ENCODE peak calls at places on chromosomes 7 and 10, in eight cellular contexts. K, S, Z, H, G, E, R and W are unnamed samples.

GRCh38 chr7:129862672-129863071 is 90.1 kb downstream of the UBE2H start:
- DNase-seq in K (no peak), S (no peak), Z (no peak), H (no peak), G (no peak), E (no peak), R (no peak), W (peak; percentile 24)

GRCh38 chr10:70458329-70459060 is 17.0 kb upstream of the NODAL start:
- DNase-seq in K (no peak), S (no peak), Z (peak; percentile 68), H (peak; percentile 78), G (peak; percentile 91), E (peak; percentile 90), R (peak; percentile 71), W (peak; percentile 56)

GRCh38 chr10:48242160-48242904 is 32.2 kb downstream of the FRMPD2 start:
- DNase-seq in K (no peak), S (no peak), Z (no peak), H (no peak), G (no peak), E (no peak), R (no peak), W (no peak)

GRCh38 chr7:80879849-80880248 is 39.0 kb downstream of the SEMA3C start:
- DNase-seq in K (no peak), S (no peak), Z (no peak), H (no peak), G (no peak), E (no peak), R (no peak), W (no peak)

GRCh38 chr7:139947021-139947420 is 115.7 kb downstream of the PARP12 start:
- DNase-seq in K (no peak), S (no peak), Z (no peak), H (no peak), G (no peak), E (no peak), R (no peak), W (no peak)

GRCh38 chr10:86944471-86944870 is 12.9 kb downstream of the MMRN2 start:
- DNase-seq in K (no peak), S (no peak), Z (no peak), H (no peak), G (no peak), E (no peak), R (no peak), W (no peak)

GRCh38 chr10:90707657-90708056 is 150.2 kb downstream of the HTR7 start:
- DNase-seq in K (no peak), S (no peak), Z (no peak), H (no peak), G (no peak), E (no peak), R (no peak), W (no peak)

GRCh38 chr10:130747359-130747758 is 564.2 kb downstream of the TCERG1L start:
- DNase-seq in K (no peak), S (no peak), Z (peak; percentile 7), H (no peak), G (peak; percentile 32), E (no peak), R (no peak), W (no peak)

GRCh38 chr10:19629559-19629958 is 186.7 kb upstream of the PLXDC2 start:
- DNase-seq in K (no peak), S (no peak), Z (no peak), H (peak; percentile 73), G (peak; percentile 75), E (peak; percentile 66), R (peak; percentile 72), W (peak; percentile 31)

GRCh38 chr7:157907091-157907490 is 570.3 kb downstream of the DNAJB6 start:
- DNase-seq in K (no peak), S (no peak), Z (peak; percentile 30), H (no peak), G (no peak), E (peak; percentile 77), R (no peak), W (no peak)

GRCh38 chr7:158431941-158432347 is 155.7 kb downstream of the PTPRN2 start:
- DNase-seq in K (no peak), S (no peak), Z (peak; percentile 66), H (peak; percentile 66), G (peak; percentile 68), E (no peak), R (peak; percentile 41), W (peak; percentile 30)

GRCh38 chr7:47557317-47557985 is 24.5 kb downstream of the TNS3 start:
- DNase-seq in K (no peak), S (no peak), Z (no peak), H (no peak), G (peak; percentile 49), E (no peak), R (no peak), W (no peak)

GRCh38 chr10:97676770-97677581 is 10.1 kb downstream of the AVPI1 start:
- DNase-seq in K (peak; percentile 35), S (no peak), Z (peak; percentile 58), H (no peak), G (no peak), E (no peak), R (no peak), W (no peak)

GRCh38 chr7:128236924-128237586 is 4.0 kb upstream of the LEP start:
- DNase-seq in K (peak; percentile 3), S (no peak), Z (no peak), H (no peak), G (no peak), E (no peak), R (no peak), W (no peak)

GRCh38 chr10:124098575-124098974 is 5.2 kb upstream of the CHST15 start:
- DNase-seq in K (no peak), S (no peak), Z (no peak), H (peak; percentile 40), G (no peak), E (peak; percentile 50), R (no peak), W (no peak)

GRCh38 chr10:80581469-80581835 is 43.8 kb downstream of the SH2D4B start:
- DNase-seq in K (no peak), S (no peak), Z (no peak), H (no peak), G (no peak), E (no peak), R (no peak), W (no peak)

GRCh38 chr7:29113384-29114102 is 32.8 kb downstream of the CPVL start:
- DNase-seq in K (no peak), S (no peak), Z (no peak), H (no peak), G (no peak), E (no peak), R (no peak), W (no peak)

GRCh38 chr7:2893411-2893861 is 49.3 kb upstream of the GNA12 start:
- DNase-seq in K (no peak), S (no peak), Z (no peak), H (no peak), G (no peak), E (no peak), R (no peak), W (no peak)

GRCh38 chr10:75070478-75071163 is 40.8 kb upstream of the SAMD8 start:
- DNase-seq in K (no peak), S (no peak), Z (no peak), H (no peak), G (no peak), E (no peak), R (peak; percentile 59), W (no peak)

GRCh38 chr10:110840923-110841428 is 30.8 kb upstream of the PDCD4 start:
- DNase-seq in K (no peak), S (no peak), Z (no peak), H (no peak), G (peak; percentile 28), E (no peak), R (no peak), W (no peak)
- H3K27ac ChIP-seq in K (no peak overlapping the region), S (peak overlapping the region; percentile 42), Z (peak overlapping the region; percentile 74), H (no peak overlapping the region), G (no peak overlapping the region), E (no peak overlapping the region), R (peak overlapping the region; percentile 75), W (no peak overlapping the region)

DNA sequence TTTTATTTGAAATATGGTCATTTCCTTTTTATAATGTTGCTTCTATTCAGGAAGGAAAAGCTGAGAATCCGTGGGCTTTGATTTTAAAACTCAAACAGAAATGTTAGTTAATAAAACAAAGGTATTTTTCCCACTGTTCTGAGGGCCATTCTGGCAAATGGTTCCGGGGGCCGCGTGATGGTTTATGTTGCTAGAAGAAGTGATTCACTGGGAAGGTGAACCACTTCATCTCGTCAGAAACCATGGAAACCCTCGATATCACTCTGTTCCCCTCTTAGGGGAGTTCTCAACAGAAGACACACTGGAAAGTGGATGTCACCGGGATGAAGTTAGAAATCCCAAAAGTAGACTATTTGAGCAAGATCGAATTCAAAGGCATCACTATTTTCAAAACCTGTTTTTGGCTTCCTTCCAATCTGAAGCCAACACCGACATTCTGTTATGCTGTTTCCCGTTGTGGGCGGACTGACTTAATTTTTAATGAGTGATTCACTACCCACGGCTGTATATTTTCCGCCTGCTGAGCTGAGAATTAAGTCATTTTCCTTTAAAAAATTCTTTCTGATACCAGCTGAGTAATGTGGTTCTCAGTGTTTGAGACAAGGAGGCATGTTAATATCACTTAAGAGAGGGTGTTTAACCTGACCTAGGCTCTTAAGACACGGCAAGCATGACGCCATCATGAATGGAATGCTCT is 84.1 kb downstream of the PTPRE start:
- DNase-seq in K (no peak), S (no peak), Z (no peak), H (no peak), G (no peak), E (no peak), R (no peak), W (no peak)
- H3K4me3 ChIP-seq in K (no peak overlapping the region), S (no peak overlapping the region), Z (no peak overlapping the region), H (no peak overlapping the region), G (no peak overlapping the region), E (no peak overlapping the region), R (peak overlapping the region; percentile 0), W (peak overlapping the region; percentile 24)

GRCh38 chr10:87976101-87976743 is 112.8 kb downstream of the PTEN start:
- DNase-seq in K (no peak), S (no peak), Z (no peak), H (no peak), G (no peak), E (no peak), R (no peak), W (no peak)

GRCh38 chr10:87978166-87978565 is 114.7 kb downstream of the PTEN start:
- DNase-seq in K (no peak), S (no peak), Z (no peak), H (no peak), G (no peak), E (no peak), R (no peak), W (no peak)

GRCh38 chr10:87973635-87974034 is 110.2 kb downstream of the PTEN start:
- DNase-seq in K (no peak), S (no peak), Z (no peak), H (no peak), G (no peak), E (no peak), R (no peak), W (no peak)

GRCh38 chr10:87974130-87974529 is 110.7 kb downstream of the PTEN start:
- DNase-seq in K (no peak), S (no peak), Z (no peak), H (no peak), G (no peak), E (no peak), R (no peak), W (no peak)

GRCh38 chr10:87974769-87975168 is 111.3 kb downstream of the PTEN start:
- DNase-seq in K (no peak), S (no peak), Z (no peak), H (no peak), G (no peak), E (no peak), R (no peak), W (no peak)
- H3K27ac ChIP-seq in K (no peak overlapping the region), S (no peak overlapping the region), Z (no peak overlapping the region), H (no peak overlapping the region), G (no peak overlapping the region), E (no peak overlapping the region), R (no peak overlapping the region), W (no peak overlapping the region)

GRCh38 chr7:155665079-155665956 is 20.9 kb downstream of the RBM33 start:
- DNase-seq in K (no peak), S (no peak), Z (no peak), H (no peak), G (no peak), E (no peak), R (no peak), W (no peak)
- H3K4me3 ChIP-seq in K (no peak overlapping the region), S (no peak overlapping the region), Z (no peak overlapping the region), H (no peak overlapping the region), G (no peak overlapping the region), E (no peak overlapping the region), R (no peak overlapping the region), W (no peak overlapping the region)